ENCODE peak calls at places on chromosome 1, in six cellular contexts. H is cardiac fibroblast; E is endothelial cell; X is neural progenitor cell; O is activated CD8-positive, alpha-beta T cell treated with anti-CD3 and anti-CD28 coated beads for 36 hours; A is cardiac muscle cell. B is an unnamed sample.

GRCh38 chr1:27481994-27482620 is 7.9 kb downstream of the WASF2 start:
- DNase-seq in A (no peak), X (no peak), E (no peak), H (no peak), O (no peak), B (peak)

GRCh38 chr1:220527279-220528048 is 472 bp upstream of the MARK1 start:
- DNase-seq in H (no peak), O (no peak), E (peak), A (peak), X (peak), B (peak)

GRCh38 chr1:39988618-39989343 is 33.8 kb downstream of the MFSD2A start:
- DNase-seq in X (no peak), E (no peak), A (no peak), O (no peak), H (no peak), B (no peak)

GRCh38 chr1:9181176-9181906 is 52.4 kb upstream of the GPR157 start:
- DNase-seq in A (peak), O (peak), H (peak), E (peak), X (peak), B (peak)

GRCh38 chr1:170665625-170666024 is 1.7 kb downstream of the PRRX1 start:
- DNase-seq in O (no peak), X (peak), A (peak), H (peak), E (no peak), B (no peak)

GRCh38 chr1:172708452-172708851 is 49.5 kb downstream of the FASLG start:
- DNase-seq in E (no peak), A (no peak), O (peak), X (no peak), H (no peak), B (no peak)

GRCh38 chr1:100544791-100545190 is 6.9 kb downstream of the GPR88 start:
- DNase-seq in E (no peak), X (no peak), A (no peak), O (no peak), H (no peak), B (no peak)

GRCh38 chr1:87853576-87854351 is 525.1 kb downstream of the LMO4 start:
- DNase-seq in O (no peak), H (peak), E (no peak), X (no peak), A (peak), B (no peak)

GRCh38 chr1:207672525-207673130 is 27.7 kb downstream of the CR1L start:
- DNase-seq in O (peak), A (no peak), E (peak), H (peak), X (peak), B (peak)

GRCh38 chr1:32187850-32188249 is 8.4 kb downstream of the TXLNA start:
- DNase-seq in O (no peak), X (no peak), E (no peak), A (no peak), H (no peak), B (no peak)

GRCh38 chr1:1891349-1892078 is 627 bp upstream of the GNB1 start:
- DNase-seq in A (peak), O (peak), E (peak), X (peak), H (peak), B (peak)

GRCh38 chr1:41342774-41343355 is 18.4 kb upstream of the FOXO6 start:
- DNase-seq in O (no peak), X (no peak), H (no peak), E (no peak), A (no peak), B (no peak)

GRCh38 chr1:85612704-85613361 is 32.3 kb downstream of the CCN1 start:
- DNase-seq in O (no peak), E (no peak), H (peak), X (peak), A (peak), B (no peak)

GRCh38 chr1:201310986-201311355 is 27.7 kb downstream of the PKP1 start:
- DNase-seq in O (no peak), A (no peak), H (peak), X (no peak), E (no peak), B (no peak)

GRCh38 chr1:116151739-116152576 is 40.8 kb downstream of the MAB21L3 start:
- DNase-seq in A (peak), H (peak), O (peak), E (peak), X (peak), B (peak)

GRCh38 chr1:218633238-218633948 is 288.3 kb downstream of the TGFB2 start:
- DNase-seq in A (peak), O (no peak), H (no peak), X (peak), E (no peak), B (no peak)

GRCh38 chr1:83838573-83838972 is 160.4 kb downstream of the TTLL7 start:
- DNase-seq in A (no peak), O (no peak), H (no peak), X (peak), E (no peak), B (no peak)

GRCh38 chr1:40848530-40849189 is 13.5 kb downstream of the CITED4 start:
- DNase-seq in A (peak), O (peak), E (peak), X (peak), H (peak), B (peak)

GRCh38 chr1:36553591-36554417 is 71.1 kb upstream of the CSF3R start:
- DNase-seq in A (peak), O (peak), E (peak), H (peak), X (peak), B (peak)

DNA sequence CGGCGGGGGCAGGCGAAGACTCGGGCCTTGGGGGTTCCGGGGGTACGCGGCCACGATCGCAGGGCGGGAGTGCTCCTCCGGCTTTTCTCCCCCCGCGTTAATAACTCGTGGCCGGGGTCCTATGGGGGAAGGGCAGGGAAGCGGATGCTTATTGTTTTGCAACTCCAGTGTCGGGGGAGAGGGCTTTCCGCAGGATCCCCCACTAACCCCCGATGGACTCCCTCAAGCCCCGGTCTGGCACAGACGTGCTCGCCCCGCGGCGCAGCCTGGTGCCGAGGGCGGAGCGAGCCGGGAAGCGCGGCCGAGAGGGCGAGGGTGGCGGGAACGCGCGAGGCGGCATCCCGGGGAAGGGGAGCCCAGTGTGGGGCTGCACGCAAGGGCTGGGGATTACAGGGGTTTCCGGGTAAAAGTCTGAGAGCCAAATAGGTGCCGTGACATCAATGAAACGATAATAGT is 717 bp downstream of the UCK2 start:
- DNase-seq in H (peak), X (peak), A (peak), O (peak), E (peak), B (peak)
- TF ChIP-seq CTCF in H (no peak), X (no peak), A (no peak), O (no peak), E (no peak), B (no peak)

GRCh38 chr1:192821296-192821695 is 12.5 kb downstream of the RGS2 start:
- DNase-seq in O (no peak), E (no peak), A (no peak), X (no peak), H (no peak), B (no peak)
- TF ChIP-seq CTCF in O (no peak), E (no peak), A (no peak), X (no peak), H (no peak), B (no peak)

GRCh38 chr1:185435696-185436379 is 118.8 kb upstream of the IVNS1ABP start:
- DNase-seq in A (no peak), O (no peak), X (no peak), H (no peak), E (no peak), B (no peak)
- TF ChIP-seq CTCF in A (no peak), O (no peak), X (no peak), H (no peak), E (no peak), B (no peak)

GRCh38 chr1:236038034-236038433 is 26.9 kb downstream of the NID1 start:
- DNase-seq in O (no peak), A (no peak), X (no peak), E (no peak), H (no peak), B (no peak)
- TF ChIP-seq CTCF in O (no peak), A (no peak), X (no peak), E (no peak), H (no peak), B (no peak)

B was measured in GM13977.